ENCODE peak calls at places on chromosomes 3 and 15, in six cellular contexts. V is HCT116, N is SK-N-SH, J is MM.1S, Q is neural progenitor cell, F is PC-3. H is an unnamed sample.

GRCh38 chr3:15439476-15439875 is 12.1 kb downstream of the EAF1 start:
- DNase-seq in J (no peak), Q (no peak), N (no peak), V (no peak), F (no peak), H (peak)

GRCh38 chr3:29514912-29515311 is 234.0 kb downstream of the RBMS3 start:
- DNase-seq in J (no peak), N (no peak), F (peak), V (no peak), Q (no peak), H (no peak)

GRCh38 chr3:49378249-49378899 is 20.2 kb upstream of the GPX1 start:
- DNase-seq in N (no peak), F (peak), Q (no peak), J (no peak), V (no peak), H (peak)

GRCh38 chr3:153160451-153161137 is 1.4 kb upstream of the RAP2B start:
- DNase-seq in N (peak), J (peak), V (peak), Q (peak), F (peak), H (peak)

GRCh38 chr3:195872800-195873199 is 35.6 kb downstream of the TNK2 start:
- DNase-seq in N (no peak), V (no peak), Q (no peak), F (no peak), J (no peak), H (no peak)

GRCh38 chr15:52283281-52283680 is 12.3 kb downstream of the MYO5C start:
- DNase-seq in V (no peak), J (no peak), F (no peak), Q (no peak), N (no peak), H (no peak)

GRCh38 chr15:66591322-66591862 is 25.6 kb upstream of the LCTL start:
- DNase-seq in N (no peak), F (no peak), Q (no peak), J (no peak), V (no peak), H (no peak)

GRCh38 chr3:115697263-115698053 is 74.1 kb downstream of the GAP43 start:
- DNase-seq in Q (no peak), J (no peak), F (no peak), V (no peak), N (no peak), H (peak)

GRCh38 chr3:170517251-170517945 is 68.5 kb downstream of the SLC7A14 start:
- DNase-seq in J (no peak), V (no peak), Q (no peak), N (no peak), F (peak), H (peak)

DNA sequence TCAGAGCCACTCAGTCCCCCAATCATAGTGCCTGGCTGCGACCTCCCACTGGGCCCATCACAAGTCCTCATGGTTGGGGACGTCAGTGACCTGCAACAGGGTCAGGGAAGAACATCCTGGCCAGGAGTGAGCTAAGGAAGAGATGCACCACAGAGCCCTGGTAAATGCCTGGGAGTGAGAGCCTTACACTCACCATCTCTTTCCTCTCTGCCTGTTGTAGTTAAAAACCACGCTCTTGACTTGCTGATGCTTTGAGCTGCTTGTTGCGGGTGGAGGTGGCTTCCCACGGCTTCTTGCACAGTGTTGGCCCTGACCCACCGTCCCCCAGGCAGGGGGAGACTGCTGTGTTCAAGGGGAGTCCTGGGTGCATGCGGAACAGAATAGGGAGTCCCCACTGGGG is 91.1 kb upstream of the RGMA start:
- DNase-seq in Q (peak), J (no peak), F (no peak), N (no peak), V (no peak), H (no peak)
- H3K9ac ChIP-seq in Q (no peak), J (no peak), F (no peak), N (no peak), V (no peak), H (no peak)

DNA sequence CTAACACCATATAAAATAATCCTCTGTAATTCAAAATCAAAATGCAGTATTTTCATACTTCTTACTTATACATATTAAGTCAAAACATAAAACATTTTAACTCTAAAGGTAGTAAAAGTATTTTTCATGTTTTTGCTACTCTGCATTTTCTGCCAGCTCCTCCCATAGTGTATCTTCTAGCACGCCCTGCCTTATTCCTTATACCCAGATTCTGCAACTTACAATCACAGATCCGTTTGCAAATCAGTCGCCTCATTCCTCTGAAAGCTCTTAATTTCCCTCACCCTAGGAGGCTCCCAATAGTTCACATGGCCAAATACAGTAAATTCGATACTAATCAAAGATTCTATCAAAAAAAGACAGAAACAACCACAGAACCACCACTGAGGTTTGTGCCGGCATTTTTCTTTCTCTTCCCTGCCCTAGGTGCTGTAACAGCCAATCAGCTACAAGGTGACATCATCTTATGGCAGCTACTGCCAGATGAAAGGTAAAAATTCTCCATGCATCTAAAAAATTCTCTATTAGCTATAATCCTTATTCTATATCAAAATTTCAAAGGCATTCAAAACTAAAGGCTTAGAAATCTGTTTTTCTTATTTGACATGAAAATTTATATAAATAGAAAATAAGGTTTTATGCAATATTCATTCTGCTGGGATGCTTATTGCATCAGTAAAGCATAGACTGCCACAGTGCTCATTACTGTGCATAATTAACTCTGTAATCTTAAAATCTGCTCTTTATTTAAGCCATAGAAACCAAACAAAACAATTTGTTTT is 72.8 kb downstream of the CLASP2 start:
- DNase-seq in V (no peak), N (peak), F (no peak), Q (peak), J (no peak), H (peak)
- TF ChIP-seq EZH2phosphoT487 in V (no peak), N (no peak), F (no peak), Q (no peak), J (no peak), H (no peak)

GRCh38 chr15:57993409-57993808 is 72.1 kb downstream of the ALDH1A2 start:
- DNase-seq in Q (no peak), J (no peak), F (no peak), N (no peak), V (no peak), H (no peak)

GRCh38 chr15:57992761-57993295 is 72.7 kb downstream of the ALDH1A2 start:
- DNase-seq in Q (no peak), J (no peak), F (no peak), V (no peak), N (no peak), H (no peak)

DNA sequence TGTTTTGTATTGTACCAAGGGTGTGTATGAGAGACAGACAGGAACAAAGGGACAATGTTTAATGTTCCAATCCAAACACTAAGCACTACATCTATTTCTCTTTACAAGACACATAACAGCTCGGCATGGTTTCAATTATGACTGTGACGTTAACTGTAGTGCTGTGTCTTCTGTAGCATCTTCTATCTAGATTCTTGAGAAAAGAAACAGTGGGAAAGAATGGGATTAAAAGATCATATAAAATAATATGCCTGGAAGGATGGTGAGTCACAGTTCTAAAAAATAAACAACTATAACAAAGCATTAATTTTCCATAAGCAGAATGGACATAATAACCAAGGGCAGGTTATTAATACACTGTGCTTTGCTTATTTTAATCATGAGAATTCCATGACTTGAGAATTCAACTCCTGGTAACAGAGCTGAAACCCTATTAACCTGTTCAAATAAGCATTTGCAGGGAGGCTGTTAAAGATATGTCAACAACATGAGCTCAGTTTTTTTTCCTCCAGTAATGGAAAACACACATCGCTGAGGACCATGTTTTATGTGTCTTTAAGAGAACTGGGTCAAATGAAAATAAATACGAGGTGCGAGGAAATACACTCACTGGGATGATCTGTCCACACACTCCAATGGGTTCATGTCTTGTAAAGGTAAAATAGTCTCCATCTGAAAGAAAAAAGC is 70.9 kb downstream of the ALDH1A2 start:
- DNase-seq in N (no peak), F (peak), J (no peak), Q (no peak), V (no peak), H (no peak)
- H2AFZ ChIP-seq in N (no peak), F (no peak), J (no peak), Q (no peak), V (no peak), H (no peak)

DNA sequence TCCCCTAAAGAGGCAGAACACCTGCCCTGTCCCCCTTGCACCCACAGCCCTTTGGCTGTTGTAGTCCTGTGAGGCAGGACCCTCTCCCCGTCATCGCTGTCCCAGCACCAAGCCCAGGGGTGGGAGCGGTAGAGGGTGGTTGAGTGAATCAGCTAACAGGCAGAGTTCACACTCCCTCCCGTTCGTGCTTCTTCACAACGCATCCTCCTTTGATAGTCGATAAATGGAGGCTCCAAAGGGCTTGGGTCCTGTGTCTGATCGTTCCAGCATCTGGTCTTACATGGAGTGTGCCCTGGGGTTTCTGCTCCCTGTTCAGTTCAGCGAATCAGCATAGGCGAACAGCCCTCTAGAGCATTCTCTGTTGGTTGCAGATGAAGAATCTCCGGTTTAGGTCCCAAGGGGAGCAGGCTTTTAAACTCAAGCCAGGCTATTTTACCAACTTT is 820 bp upstream of the HMCES start:
- DNase-seq in J (no peak), N (peak), Q (peak), V (no peak), F (no peak), H (peak)
- H3K9ac ChIP-seq in J (peak), N (peak), Q (peak), V (peak), F (peak), H (peak)

H was measured in GM23248.